ENCODE peak calls at places on chromosomes 11 and 22, in six cellular contexts. K is suprapubic skin, F is brain microvascular endothelial cell, N is SJCRH30, D is cardiac muscle cell, W is A673. Q is an unnamed sample. For H3K36me3 and H3K27me3, the result is how much of the 10 kb centered on the place peaks cover.

GRCh38 chr11:36566407-36567053 is 1.3 kb upstream of the RAG1 start:
- DNase-seq in F (no peak), D (no peak), K (no peak), W (no peak), N (peak), Q (no peak)

GRCh38 chr11:86802601-86803051 is 2.3 kb downstream of the PRSS23 start:
- DNase-seq in F (no peak), K (no peak), D (peak), N (no peak), W (peak), Q (no peak)

GRCh38 chr11:132258865-132259264 is 888.5 kb downstream of the NTM start:
- DNase-seq in N (no peak), D (no peak), F (peak), K (no peak), W (no peak), Q (no peak)

GRCh38 chr22:50271519-50271970 is 1.4 kb upstream of the MAPK11 start:
- DNase-seq in D (peak), K (no peak), N (peak), W (peak), F (no peak), Q (no peak)

GRCh38 chr11:70522613-70523311 is 124.4 kb downstream of the CTTN start:
- DNase-seq in F (no peak), N (no peak), K (no peak), D (no peak), W (no peak), Q (no peak)

GRCh38 chr11:110467556-110467955 is 37.8 kb downstream of the FDX1 start:
- DNase-seq in N (no peak), W (no peak), K (no peak), D (no peak), F (no peak), Q (no peak)

GRCh38 chr11:116217006-116217405 is 555.8 kb downstream of the BUD13 start:
- DNase-seq in W (peak), D (peak), K (no peak), N (no peak), F (peak), Q (peak)

GRCh38 chr22:49736538-49736937 is 91.1 kb downstream of the BRD1 start:
- DNase-seq in F (no peak), K (no peak), N (no peak), D (no peak), W (no peak), Q (no peak)

DNA sequence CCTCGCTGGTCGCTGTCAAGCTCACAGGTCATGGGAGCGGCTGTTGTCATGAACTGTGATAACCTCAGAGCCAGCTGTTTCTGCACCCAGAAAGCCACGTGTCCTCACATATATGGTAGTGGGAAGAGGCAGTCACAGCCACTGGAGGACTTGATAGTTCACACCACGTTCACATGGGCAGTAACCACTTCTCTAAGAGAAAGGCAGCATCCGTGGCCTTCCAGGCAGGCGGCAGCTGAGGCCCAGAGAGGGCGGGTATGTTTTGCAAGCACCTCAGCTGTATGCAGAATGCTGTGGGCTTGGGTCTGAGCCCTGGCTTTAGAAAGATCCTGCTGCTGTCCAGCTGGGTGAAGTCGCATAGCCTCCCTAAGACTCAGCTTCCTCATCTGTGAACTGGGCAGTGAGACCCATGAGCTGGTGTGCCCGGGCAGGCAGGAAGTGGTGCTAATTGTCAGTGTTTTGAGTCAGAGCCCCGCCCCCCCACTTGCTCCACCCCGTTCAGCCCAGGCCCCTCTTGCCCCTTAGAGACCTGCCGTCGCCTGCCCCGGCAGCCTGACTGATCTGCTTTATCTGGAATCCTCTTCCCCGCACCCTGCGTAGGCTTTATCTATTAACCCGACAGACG is 13.3 kb downstream of the TTC38 start:
- DNase-seq in K (peak), D (no peak), W (no peak), N (no peak), F (no peak), Q (no peak)
- H3K36me3 ChIP-seq in K (half or more), D (under half), W (under half), N (under half), F (half or more), Q (half or more)

DNA sequence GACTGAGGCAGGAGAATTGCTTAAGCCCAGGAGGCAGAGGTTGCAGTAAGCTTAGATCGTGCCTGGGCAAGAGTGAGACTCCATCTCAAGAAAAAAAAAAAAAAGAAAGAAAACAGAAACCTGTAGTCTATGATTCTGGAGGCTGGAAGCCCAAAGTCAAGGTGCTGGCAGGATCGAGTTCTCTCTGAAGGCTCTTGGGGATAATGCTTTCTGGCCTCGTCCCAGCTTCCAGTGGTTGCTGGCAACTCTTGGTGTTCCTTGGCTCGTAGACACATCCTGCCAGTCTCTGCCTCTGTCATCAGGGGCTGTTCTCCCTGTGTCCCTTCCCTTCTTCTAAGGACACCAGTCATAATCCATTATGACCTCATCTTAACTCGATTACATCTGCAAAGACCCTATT is 16.8 kb upstream of the CCDC86 start:
- DNase-seq in F (no peak), K (no peak), N (no peak), W (no peak), D (no peak), Q (no peak)
- H3K27me3 ChIP-seq in F (under half), K (under half), N (under half), W (under half), D (under half), Q (under half)

GRCh38 chr22:21032037-21032842 is at the start of gene SLC7A4:
- DNase-seq in K (no peak), F (no peak), D (no peak), W (no peak), N (no peak), Q (no peak)
- H3K4me3 ChIP-seq in K (peak), F (peak), D (peak), W (peak), N (no peak), Q (peak)

DNA sequence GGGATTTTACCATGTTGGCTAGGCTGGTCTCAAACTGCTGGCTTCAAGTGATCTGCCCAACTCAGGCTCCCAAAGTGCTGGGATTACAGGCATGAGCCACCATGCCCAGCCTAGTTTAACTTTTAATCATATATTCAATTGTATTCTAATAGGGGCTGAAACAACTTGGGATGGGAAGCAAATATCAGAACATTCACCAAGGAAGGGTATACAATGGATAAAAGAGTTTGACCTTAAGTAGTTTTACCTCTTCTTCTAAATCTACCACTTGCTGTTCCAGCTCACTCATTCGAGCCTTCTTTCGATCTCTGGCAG is 1.6 kb downstream of the XBP1 start:
- DNase-seq in K (no peak), D (no peak), N (no peak), W (no peak), F (peak), Q (no peak)
- H3K36me3 ChIP-seq in K (under half), D (under half), N (under half), W (half or more), F (under half), Q (under half)

GRCh38 chr22:46024136-46024840 is 47.3 kb upstream of the WNT7B start:
- DNase-seq in W (no peak), F (no peak), D (no peak), N (no peak), K (peak), Q (peak)
- H3K27me3 ChIP-seq in W (under half), F (under half), D (half or more), N (under half), K (under half), Q (under half)

GRCh38 chr11:118180300-118180703 is 3.9 kb upstream of the SCN2B start:
- DNase-seq in F (no peak), W (peak), D (peak), K (peak), N (peak), Q (no peak)

GRCh38 chr11:118175600-118176399 is 639 bp downstream of the SCN2B start:
- DNase-seq in D (no peak), N (no peak), F (no peak), W (no peak), K (no peak), Q (no peak)

GRCh38 chr11:118175031-118175531 is 1.4 kb downstream of the SCN2B start:
- DNase-seq in K (no peak), F (no peak), D (peak), W (no peak), N (no peak), Q (no peak)

GRCh38 chr11:118174006-118174567 is 2.4 kb downstream of the SCN2B start:
- DNase-seq in W (no peak), K (no peak), D (no peak), N (no peak), F (no peak), Q (no peak)

GRCh38 chr11:118176400-118177134 is at the start of gene SCN2B:
- DNase-seq in W (no peak), F (no peak), N (no peak), D (peak), K (no peak), Q (no peak)
- H3K4me3 ChIP-seq in W (no peak), F (no peak), N (no peak), D (peak), K (peak), Q (peak)

GRCh38 chr22:21800552-21801303 is 65.1 kb upstream of the YPEL1 start:
- DNase-seq in W (no peak), F (no peak), K (no peak), D (no peak), N (no peak), Q (no peak)

GRCh38 chr22:21802056-21802455 is 65.4 kb downstream of the MAPK1 start:
- DNase-seq in F (no peak), N (no peak), K (no peak), W (no peak), D (no peak), Q (no peak)

GRCh38 chr22:21802673-21803072 is 64.8 kb downstream of the MAPK1 start:
- DNase-seq in N (no peak), F (no peak), K (no peak), W (no peak), D (no peak), Q (no peak)

GRCh38 chr22:21807545-21807944 is 59.9 kb downstream of the MAPK1 start:
- DNase-seq in K (no peak), D (peak), W (no peak), N (no peak), F (no peak), Q (no peak)

DNA sequence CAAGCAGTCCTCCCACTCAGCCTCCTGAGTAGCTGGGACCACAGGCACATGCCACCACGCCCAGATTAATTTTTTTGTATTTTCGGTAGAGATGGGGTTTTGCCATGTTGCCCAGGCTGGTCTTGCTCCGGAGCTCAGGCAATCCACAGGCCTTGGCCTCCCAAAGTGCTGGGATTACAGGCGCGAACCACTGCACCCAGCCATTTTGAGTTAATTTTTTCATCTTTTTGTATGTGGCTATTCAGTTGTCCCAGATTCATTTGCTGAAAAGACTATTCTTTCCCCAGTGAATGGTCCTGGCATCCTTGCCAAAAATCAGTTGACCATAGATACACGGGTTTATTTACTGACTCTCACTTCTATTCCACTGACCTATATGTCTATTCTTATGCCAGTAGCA is 63.6 kb downstream of the MAPK1 start:
- DNase-seq in D (no peak), F (no peak), K (no peak), W (no peak), N (no peak), Q (no peak)
- H3K36me3 ChIP-seq in D (under half), F (half or more), K (half or more), W (half or more), N (half or more), Q (half or more)